ENCODE peak calls at places on chromosome 13, in ten cellular contexts. E is lower lobe of right lung; Z is naive thymus-derived CD4-positive, alpha-beta T cell; J is NCI-H2029; O is nephron progenitor cell; X is Calu3; B is activated CD4-positive, alpha-beta T cell treated with anti-CD3 and anti-CD28 coated beads, Interleukin-2, amount 50 U/mL, for 48 hours; Q is putamen; R is heart right ventricle; Y is endodermal cell. F is an unnamed sample.

GRCh38 chr13:46345400-46345799 is 41.7 kb downstream of the RUBCNL start:
- DNase-seq in O (no peak), X (no peak), B (no peak), R (peak; percentile 12), J (no peak), Q (no peak), Z (no peak), E (no peak), Y (no peak), F (no peak)

GRCh38 chr13:96772426-96772825 is 221.8 kb downstream of the OXGR1 start:
- DNase-seq in J (no peak), X (no peak), Z (no peak), Y (no peak), E (no peak), Q (no peak), B (no peak), R (no peak), O (no peak), F (no peak)

GRCh38 chr13:36815069-36815468 is 4.0 kb upstream of the RFXAP start:
- DNase-seq in J (no peak), X (no peak), Y (no peak), O (no peak), E (no peak), Z (no peak), Q (no peak), R (no peak), B (no peak), F (no peak)

GRCh38 chr13:20159646-20160345 is 1.1 kb downstream of the GJA3 start:
- DNase-seq in Y (peak; percentile 5), Z (no peak), R (no peak), E (no peak), B (no peak), J (no peak), O (no peak), X (no peak), Q (no peak), F (no peak)

GRCh38 chr13:99405966-99406365 is 95.3 kb upstream of the TM9SF2 start:
- DNase-seq in Q (no peak), E (no peak), R (no peak), Z (no peak), J (no peak), O (no peak), B (no peak), Y (no peak), X (no peak), F (no peak)

GRCh38 chr13:36062249-36062648 is 68.9 kb downstream of the DCLK1 start:
- DNase-seq in Z (no peak), B (no peak), R (no peak), O (no peak), J (no peak), Y (no peak), X (no peak), E (no peak), Q (no peak), F (no peak)

GRCh38 chr13:31699650-31700049 is 39.7 kb upstream of the RXFP2 start:
- DNase-seq in Y (peak; percentile 60), R (no peak), E (no peak), B (no peak), O (no peak), J (no peak), Z (no peak), Q (no peak), X (no peak), F (no peak)

GRCh38 chr13:29456419-29456818 is 139.1 kb downstream of the SLC7A1 start:
- DNase-seq in Y (no peak), R (no peak), X (no peak), J (no peak), O (no peak), E (no peak), Q (no peak), B (no peak), Z (no peak), F (no peak)

GRCh38 chr13:113851826-113852535 is 11.9 kb downstream of the GAS6 start:
- DNase-seq in R (peak; percentile 3), Z (no peak), E (no peak), J (no peak), O (no peak), X (no peak), B (no peak), Y (peak; percentile 24), Q (no peak), F (peak; percentile 34)

GRCh38 chr13:30892966-30893365 is 13.1 kb upstream of the MEDAG start:
- DNase-seq in J (no peak), O (peak; percentile 75), B (peak; percentile 37), Z (no peak), E (no peak), R (no peak), Y (peak; percentile 94), Q (no peak), X (peak; percentile 51), F (peak; percentile 82)

F was measured in ecto neural progenitor cell.